ENCODE peak calls at places on chromosomes 3 and 15, in four cellular contexts. H is HepG2, L is H1, C is GM12878. K is an unnamed sample.

GRCh38 chr3:37809846-37810447 is 51.7 kb upstream of the CTDSPL start:
- DNase-seq in L (no peak), C (no peak), H (no peak), K (no peak)

GRCh38 chr3:194522579-194523046 is 35.8 kb upstream of the ATP13A3 start:
- DNase-seq in C (no peak), L (no peak), H (no peak), K (no peak)

GRCh38 chr3:10983219-10983916 is 9.2 kb upstream of the SLC6A1 start:
- DNase-seq in H (peak), L (peak), C (no peak), K (peak)

GRCh38 chr15:24861014-24861690 is 93.6 kb upstream of the SNRPN start:
- DNase-seq in H (no peak), L (no peak), C (no peak), K (no peak)

GRCh38 chr3:10534066-10534465 is 28.7 kb upstream of the ATP2B2 start:
- DNase-seq in L (no peak), C (no peak), H (no peak), K (no peak)

GRCh38 chr3:107660316-107660976 is 137.7 kb downstream of the BBX start:
- DNase-seq in H (peak), L (no peak), C (no peak), K (peak)

GRCh38 chr3:89278305-89278704 is 170.9 kb downstream of the EPHA3 start:
- DNase-seq in H (peak), C (no peak), L (peak), K (no peak)

GRCh38 chr15:96367436-96368200 is 37.1 kb downstream of the NR2F2 start:
- DNase-seq in C (no peak), H (no peak), L (peak), K (no peak)

GRCh38 chr15:89680282-89680873 is 1.2 kb upstream of the PLIN1 start:
- DNase-seq in C (no peak), L (no peak), H (peak), K (no peak)

GRCh38 chr15:23686466-23687142 is 501 bp downstream of the NDN start:
- DNase-seq in L (peak), H (no peak), C (no peak), K (no peak)

GRCh38 chr3:50382271-50382670 is 22.9 kb upstream of the TMEM115 start:
- DNase-seq in C (no peak), L (no peak), H (no peak), K (no peak)

GRCh38 chr15:48924528-48925393 is 39.0 kb downstream of the SHC4 start:
- DNase-seq in C (no peak), L (no peak), H (no peak), K (no peak)

GRCh38 chr15:89016549-89017041 is 71.7 kb upstream of the ABHD2 start:
- DNase-seq in L (no peak), H (no peak), C (no peak), K (peak)

DNA sequence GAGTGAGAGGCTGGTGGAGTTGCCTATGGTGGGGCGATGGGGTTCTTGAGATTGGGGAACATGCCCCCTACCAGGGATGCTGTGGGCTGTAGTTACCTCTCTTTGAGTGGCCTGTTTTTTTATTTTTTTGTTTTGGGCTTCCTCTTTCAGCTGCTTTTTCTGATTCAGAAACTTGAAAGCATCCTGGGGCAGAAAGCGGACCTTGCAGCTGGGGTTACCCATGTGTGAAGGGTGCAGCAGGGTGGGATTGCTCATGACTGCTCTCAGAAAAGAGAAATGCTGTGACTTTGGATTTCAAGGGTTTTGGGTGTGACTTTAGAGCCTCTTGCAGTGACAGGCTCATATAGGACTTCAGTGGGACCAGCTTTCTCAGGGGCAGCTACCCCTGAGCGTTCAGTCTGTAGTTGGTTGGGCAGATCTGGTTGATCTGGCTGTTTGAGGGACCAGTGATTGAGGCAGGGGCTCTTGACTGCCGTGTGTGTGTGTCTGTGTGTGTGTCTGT is 1.8 kb downstream of the LIMD1 start:
- DNase-seq in L (no peak), C (peak), H (no peak), K (no peak)
- TF ChIP-seq ATF3 in L (no peak), C (no peak), H (no peak), K (no peak)

GRCh38 chr3:123741058-123741511 is 143.0 kb downstream of the MYLK start:
- DNase-seq in C (no peak), L (no peak), H (no peak), K (no peak)

GRCh38 chr3:123750209-123750608 is 133.9 kb downstream of the MYLK start:
- DNase-seq in H (no peak), L (peak), C (no peak), K (no peak)

GRCh38 chr3:123749716-123750115 is 134.4 kb downstream of the MYLK start:
- DNase-seq in C (no peak), H (peak), L (peak), K (no peak)

GRCh38 chr3:123743121-123743520 is 141.0 kb downstream of the MYLK start:
- DNase-seq in L (no peak), H (no peak), C (no peak), K (no peak)

DNA sequence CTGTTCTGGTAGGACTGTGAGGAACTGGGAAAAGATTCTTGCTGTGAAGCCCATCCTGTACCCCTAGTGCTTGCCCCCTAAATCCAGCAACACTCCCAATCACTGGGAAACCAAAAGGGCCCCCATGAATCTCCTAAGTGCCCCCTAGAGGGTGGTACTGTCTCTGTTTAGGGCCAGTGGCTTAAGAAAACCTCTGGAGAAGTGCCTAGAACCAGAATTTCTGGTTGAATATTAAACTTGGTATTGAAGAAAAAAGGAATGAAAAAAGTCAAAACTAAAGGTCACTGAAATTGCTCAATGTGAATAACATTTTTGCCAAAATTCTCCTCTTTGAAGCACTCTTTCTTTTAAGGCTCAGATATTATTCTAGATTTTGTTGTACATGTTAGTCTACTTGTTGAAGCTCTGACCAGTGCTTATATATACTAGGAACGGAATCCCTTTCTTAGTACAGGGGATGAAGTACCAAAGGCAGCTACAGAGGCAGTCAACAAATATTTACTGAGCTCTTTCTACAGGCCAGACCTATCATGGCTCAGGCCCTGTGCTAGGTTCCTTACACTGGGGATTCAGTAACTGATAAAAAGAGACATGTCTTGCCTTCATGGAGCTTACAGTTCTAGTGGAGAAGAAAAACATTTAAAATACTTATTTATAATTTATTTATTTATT is 138.8 kb downstream of the MYLK start:
- DNase-seq in C (no peak), H (peak), L (no peak), K (no peak)
- TF ChIP-seq CTCF in C (peak), H (peak), L (peak), K (peak)

GRCh38 chr3:193240436-193240849 is 579 bp upstream of the PLAAT1 start:
- DNase-seq in C (no peak), L (no peak), H (no peak), K (no peak)
- H3K9ac ChIP-seq in C (no peak), L (no peak), H (no peak), K (no peak)

DNA sequence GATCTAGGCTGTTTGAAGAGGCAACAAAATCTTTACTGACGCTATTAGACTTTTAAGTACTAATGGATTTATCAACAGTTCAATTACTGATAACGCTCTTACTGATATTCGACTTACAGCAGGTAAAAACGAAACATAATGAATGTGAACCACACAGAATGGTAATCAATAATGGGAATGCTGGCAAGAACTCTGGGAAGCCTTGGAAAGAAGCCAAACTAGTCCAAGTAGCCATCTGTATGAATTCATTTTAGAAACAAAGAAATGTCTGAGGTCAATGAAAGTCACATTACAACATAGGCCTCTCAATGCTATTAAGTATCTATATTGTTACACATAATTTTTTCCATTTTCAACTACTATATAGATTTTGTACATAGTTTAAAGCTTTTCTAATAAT is 130.0 kb downstream of the DMXL2 start:
- DNase-seq in C (no peak), H (peak), L (no peak), K (no peak)
- TF ChIP-seq ATF3 in C (no peak), H (no peak), L (no peak), K (no peak)

DNA sequence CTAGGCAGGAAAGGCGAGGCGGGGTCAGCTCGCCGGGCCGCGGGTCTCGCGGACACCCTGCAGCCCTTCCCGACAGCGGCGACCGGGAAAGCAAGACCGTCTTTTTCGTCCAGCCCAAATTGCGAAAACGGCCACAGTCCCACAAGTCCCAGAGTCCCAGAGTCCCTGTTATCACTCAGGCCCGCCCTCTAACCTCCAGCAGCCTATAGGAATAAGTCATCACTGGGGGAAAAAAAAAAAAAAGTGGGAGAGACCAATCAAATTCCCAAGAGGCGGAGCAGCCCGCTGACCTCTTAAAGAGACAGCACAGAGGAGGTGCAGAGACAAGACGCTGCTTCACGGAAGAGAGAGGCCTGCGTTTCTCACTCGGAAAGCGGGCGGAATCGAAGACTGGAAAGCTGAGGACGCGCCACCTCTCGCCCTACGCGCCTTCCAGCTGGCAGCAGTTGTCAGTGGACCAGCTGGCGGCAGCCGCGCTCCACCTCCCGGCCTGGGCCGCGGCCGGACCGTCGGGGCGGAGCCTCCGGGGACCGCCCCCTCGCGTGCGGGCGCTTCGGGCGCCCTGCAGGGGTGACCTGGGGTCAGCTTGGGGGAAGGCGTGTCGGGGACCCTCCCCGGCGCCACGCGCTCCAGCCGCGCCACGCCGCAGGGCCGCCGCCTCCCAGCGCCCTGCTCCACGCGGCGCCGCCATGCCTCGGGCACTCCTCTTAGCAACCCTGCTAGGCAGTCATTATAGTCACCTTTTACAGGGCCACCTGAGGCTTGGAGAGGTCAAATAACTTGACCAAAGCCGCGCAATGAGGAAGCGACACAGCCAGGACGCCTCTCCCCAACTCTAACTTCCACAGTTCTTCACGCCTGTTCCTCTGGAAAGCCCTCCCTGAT is at the start of gene TPRA1:
- DNase-seq in L (peak), H (peak), C (peak), K (peak)
- TF ChIP-seq CTCF in L (no peak), H (peak), C (peak), K (no peak)

DNA sequence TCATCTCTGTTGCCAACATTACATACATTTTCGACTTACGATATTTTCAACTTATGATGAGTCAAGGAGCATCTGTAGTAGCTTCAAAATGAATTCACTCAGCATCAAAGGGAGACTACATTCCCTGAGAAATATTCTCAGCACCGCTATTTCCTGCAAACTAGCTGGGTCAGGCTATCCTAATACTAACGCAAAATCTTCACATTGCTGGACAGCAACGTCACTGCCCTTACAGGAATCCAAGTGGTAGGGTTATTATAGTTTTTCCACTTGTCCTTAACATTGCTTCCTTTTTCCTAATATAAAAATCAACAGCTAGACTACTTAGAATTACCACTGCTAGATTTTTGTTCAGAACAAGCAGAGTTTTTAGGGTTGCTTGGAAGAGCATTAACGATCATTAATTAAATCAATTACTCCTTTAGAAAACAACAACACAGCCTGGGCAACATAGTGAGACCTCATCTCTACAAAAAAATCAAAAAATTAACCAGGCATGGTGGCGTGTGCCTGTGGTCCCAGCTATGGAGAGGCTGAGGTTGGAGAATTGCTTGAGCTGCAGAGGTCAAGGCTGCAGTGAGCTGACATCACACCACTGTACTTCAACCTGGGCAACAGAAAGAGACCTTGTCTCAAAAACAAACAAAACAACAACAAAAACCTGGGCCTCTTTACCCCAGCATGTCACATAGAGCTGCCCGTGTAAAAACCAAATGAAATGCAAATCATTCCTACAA is 6.9 kb downstream of the ADAM10 start:
- DNase-seq in H (peak), C (no peak), L (no peak), K (no peak)
- H3K9ac ChIP-seq in H (peak), C (no peak), L (no peak), K (no peak)

GRCh38 chr15:40831861-40832260 is 3.4 kb upstream of the PPP1R14D start:
- DNase-seq in C (no peak), H (no peak), L (no peak), K (no peak)
- TF ChIP-seq ATF3 in C (no peak), H (no peak), L (no peak), K (no peak)

GRCh38 chr3:123070471-123070870 is 3.6 kb downstream of the PDIA5 start:
- DNase-seq in H (no peak), C (no peak), L (no peak), K (no peak)

GRCh38 chr3:123072564-123072963 is 5.7 kb downstream of the PDIA5 start:
- DNase-seq in H (no peak), L (no peak), C (no peak), K (no peak)

GRCh38 chr3:123071581-123071980 is 4.8 kb downstream of the PDIA5 start:
- DNase-seq in C (no peak), L (no peak), H (no peak), K (no peak)

GRCh38 chr3:123072152-123072551 is 5.3 kb downstream of the PDIA5 start:
- DNase-seq in H (no peak), L (no peak), C (no peak), K (no peak)

GRCh38 chr3:123071146-123071545 is 4.3 kb downstream of the PDIA5 start:
- DNase-seq in C (no peak), L (no peak), H (peak), K (no peak)
- TF ChIP-seq CTCF in C (peak), L (peak), H (no peak), K (peak)

DNA sequence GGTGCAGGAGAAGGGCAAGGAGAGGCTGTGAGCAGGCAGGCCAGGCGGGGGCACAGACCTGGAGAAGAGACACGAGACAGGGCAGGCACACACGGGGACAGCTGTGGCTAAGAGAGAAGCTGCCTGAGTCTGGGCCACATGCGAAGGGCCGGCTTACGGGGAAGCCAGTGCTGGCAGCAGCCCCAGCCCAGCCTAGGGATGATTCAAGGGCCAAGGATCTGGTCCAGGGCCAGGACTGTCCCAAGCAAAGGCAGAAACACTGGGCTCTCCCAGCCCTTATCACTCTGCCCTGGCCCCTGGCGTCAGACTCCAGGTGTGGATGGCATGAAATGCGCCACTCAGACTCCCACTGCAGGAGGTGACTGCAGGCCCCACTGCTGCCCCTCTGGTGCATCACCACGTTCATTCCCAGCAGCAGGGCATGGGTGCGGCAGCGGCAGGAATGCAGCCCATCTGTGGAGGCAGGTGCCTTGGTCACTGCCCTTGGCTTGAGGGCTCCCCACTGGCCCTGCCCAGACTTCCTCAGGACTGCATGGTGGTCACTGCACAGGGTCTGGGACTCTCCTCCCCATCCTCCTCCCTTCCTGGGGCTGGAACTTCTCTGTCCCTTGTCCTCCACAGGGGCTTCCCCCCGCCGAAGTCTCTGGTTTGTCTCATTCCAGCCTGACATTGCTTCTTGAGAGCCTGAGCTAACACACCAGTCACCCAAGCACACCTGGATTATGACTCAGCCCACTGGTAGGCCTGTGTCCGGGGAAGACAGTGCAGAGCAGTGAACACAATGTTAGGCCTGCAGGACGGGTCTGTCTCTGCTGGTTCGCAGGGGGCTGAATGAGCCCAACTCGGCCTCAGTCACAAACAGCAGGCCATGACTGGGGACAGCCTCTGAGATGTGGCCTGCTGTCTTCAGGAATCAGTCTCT is 69.3 kb downstream of the TBC1D2B start:
- DNase-seq in H (no peak), L (no peak), C (no peak), K (no peak)
- H3K9ac ChIP-seq in H (no peak), L (no peak), C (no peak), K (no peak)